ENCODE peak calls at places on chromosomes 12 and 14, in five cellular contexts. I is SW 1271; O is foreskin melanocyte; A is RKO; Y is stimulated activated CD4-positive, alpha-beta T cell treated with anti-CD3 and anti-CD28 coated beads, Interleukin-4, amount 100 ng/mL, for 48 hours. L is an unnamed sample.

GRCh38 chr12:52497975-52498374 is 4.9 kb upstream of the KRT6A start:
- DNase-seq in I (no peak), O (no peak), A (no peak), Y (no peak), L (no peak)

GRCh38 chr14:51996148-51996746 is 6.9 kb downstream of the RTRAF start:
- DNase-seq in I (no peak), O (no peak), A (no peak), Y (no peak), L (no peak)

GRCh38 chr12:54522213-54522612 is 24.7 kb downstream of the NCKAP1L start:
- DNase-seq in I (no peak), O (no peak), A (peak), Y (no peak), L (no peak)

GRCh38 chr12:107779077-107779840 is 4.8 kb downstream of the ASCL4 start:
- DNase-seq in I (no peak), O (no peak), A (no peak), Y (no peak), L (no peak)

GRCh38 chr12:6391013-6391412 is 7.1 kb downstream of the LTBR start:
- DNase-seq in I (no peak), O (no peak), A (no peak), Y (no peak), L (no peak)

GRCh38 chr14:93970589-93970966 is 5.8 kb downstream of the ASB2 start:
- DNase-seq in I (no peak), O (no peak), A (no peak), Y (peak), L (no peak)

GRCh38 chr12:124490584-124491305 is 76.7 kb downstream of the NCOR2 start:
- DNase-seq in I (no peak), O (no peak), A (no peak), Y (no peak), L (no peak)

GRCh38 chr14:85131523-85131922 is 398.4 kb upstream of the FLRT2 start:
- DNase-seq in I (no peak), O (no peak), A (no peak), Y (no peak), L (no peak)

GRCh38 chr12:108879615-108880254 is at the start of gene DAO:
- DNase-seq in I (no peak), O (no peak), A (no peak), Y (no peak), L (no peak)

GRCh38 chr12:19036673-19037357 is 92.7 kb upstream of the PLEKHA5 start:
- DNase-seq in I (no peak), O (no peak), A (no peak), Y (no peak), L (no peak)

GRCh38 chr12:117485984-117486839 is 124.8 kb upstream of the NOS1 start:
- DNase-seq in I (no peak), O (no peak), A (no peak), Y (no peak), L (no peak)

GRCh38 chr12:115710104-115710564 is 567.4 kb downstream of the MED13L start:
- DNase-seq in I (no peak), O (no peak), A (peak), Y (no peak), L (peak)

GRCh38 chr12:61348871-61349270 is 911.3 kb upstream of the USP15 start:
- DNase-seq in I (no peak), O (peak), A (no peak), Y (no peak), L (peak)

GRCh38 chr14:102774391-102775153 is 2.7 kb upstream of the TRAF3 start:
- DNase-seq in I (peak), O (peak), A (peak), Y (peak), L (peak)

GRCh38 chr12:93780115-93780641 is 103.0 kb downstream of the CRADD start:
- DNase-seq in I (no peak), O (no peak), A (no peak), Y (no peak), L (no peak)